ENCODE peak calls at places on chromosomes 5 and 9, in seven cellular contexts. U, F, W, G, R, O and P are unnamed samples.
A peak's percentile ranks its signal among the peaks of the same experiment; 100 is the strongest.

GRCh38 chr5:9316733-9317132 is 229.1 kb downstream of the SEMA5A start:
- DNase-seq in G (no peak), W (no peak), F (no peak), O (no peak), U (no peak), R (peak; percentile 75), P (no peak)

GRCh38 chr9:122807271-122807900 is 7.5 kb downstream of the OR1K1 start:
- DNase-seq in R (no peak), F (no peak), G (peak; percentile 77), U (peak; percentile 64), W (no peak), O (no peak), P (no peak)

GRCh38 chr9:79962836-79963235 is 391.1 kb downstream of the TLE4 start:
- DNase-seq in F (no peak), G (no peak), R (no peak), U (no peak), W (no peak), O (no peak), P (no peak)

GRCh38 chr9:88198346-88198807 is 60.1 kb upstream of the SPATA31C2 start:
- DNase-seq in W (peak; percentile 17), U (peak; percentile 78), G (peak; percentile 81), F (no peak), R (peak; percentile 28), O (no peak), P (no peak)

GRCh38 chr9:20197976-20198685 is 409.3 kb upstream of the SLC24A2 start:
- DNase-seq in O (no peak), R (peak; percentile 65), G (peak; percentile 26), F (no peak), W (no peak), U (peak; percentile 20), P (peak; percentile 1)

GRCh38 chr5:82274343-82275266 is 3.5 kb downstream of the RPS23 start:
- DNase-seq in G (no peak), R (no peak), F (no peak), O (no peak), W (no peak), U (no peak), P (no peak)

GRCh38 chr5:128777052-128777451 is 188.2 kb upstream of the SLC27A6 start:
- DNase-seq in U (no peak), R (no peak), G (no peak), W (no peak), F (peak; percentile 7), O (no peak), P (no peak)

GRCh38 chr5:109929371-109929770 is 239.6 kb downstream of the MAN2A1 start:
- DNase-seq in R (no peak), U (no peak), F (no peak), W (no peak), G (no peak), O (no peak), P (no peak)

GRCh38 chr5:6804766-6805165 is 91.5 kb downstream of the TENT4A start:
- DNase-seq in F (no peak), G (peak; percentile 63), W (no peak), U (peak; percentile 63), R (no peak), O (no peak), P (no peak)

DNA sequence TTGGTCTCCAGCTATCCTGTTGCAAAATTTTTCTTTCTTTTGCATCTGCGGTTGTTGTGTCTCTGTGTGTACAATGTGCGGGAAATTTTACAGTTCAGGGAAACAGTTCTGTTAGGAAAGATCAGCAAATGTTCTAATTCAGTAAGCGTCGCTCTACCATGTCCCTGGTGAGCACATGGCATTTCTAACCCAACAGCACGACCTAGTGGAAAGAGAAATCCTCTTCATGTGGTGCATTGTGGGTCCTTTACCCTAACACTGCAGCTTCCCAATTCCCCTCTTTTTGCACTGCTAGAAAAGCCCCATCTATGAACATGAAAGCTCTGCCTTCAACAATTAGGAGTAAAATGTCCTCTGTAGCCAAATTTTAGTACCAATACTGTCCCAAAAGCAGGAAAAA is 974.2 kb upstream of the CDH9 start:
- DNase-seq in R (no peak), O (no peak), G (peak; percentile 0), W (no peak), U (no peak), F (no peak), P (no peak)
- H3K4me2 ChIP-seq in R (no peak overlapping the region), O (no peak overlapping the region), G (no peak overlapping the region), W (no peak overlapping the region), U (no peak overlapping the region), F (no peak overlapping the region), P (no peak overlapping the region)

GRCh38 chr9:77563205-77563604 is 84.9 kb downstream of the GNA14 start:
- DNase-seq in W (no peak), G (no peak), U (no peak), F (no peak), O (no peak), R (no peak), P (no peak)

GRCh38 chr9:77561321-77562020 is 86.7 kb downstream of the GNA14 start:
- DNase-seq in U (no peak), G (no peak), F (no peak), O (no peak), W (no peak), R (no peak), P (no peak)

GRCh38 chr9:77556396-77556795 is 91.7 kb downstream of the GNA14 start:
- DNase-seq in O (no peak), W (no peak), G (peak; percentile 15), F (no peak), U (peak; percentile 40), R (no peak), P (no peak)

DNA sequence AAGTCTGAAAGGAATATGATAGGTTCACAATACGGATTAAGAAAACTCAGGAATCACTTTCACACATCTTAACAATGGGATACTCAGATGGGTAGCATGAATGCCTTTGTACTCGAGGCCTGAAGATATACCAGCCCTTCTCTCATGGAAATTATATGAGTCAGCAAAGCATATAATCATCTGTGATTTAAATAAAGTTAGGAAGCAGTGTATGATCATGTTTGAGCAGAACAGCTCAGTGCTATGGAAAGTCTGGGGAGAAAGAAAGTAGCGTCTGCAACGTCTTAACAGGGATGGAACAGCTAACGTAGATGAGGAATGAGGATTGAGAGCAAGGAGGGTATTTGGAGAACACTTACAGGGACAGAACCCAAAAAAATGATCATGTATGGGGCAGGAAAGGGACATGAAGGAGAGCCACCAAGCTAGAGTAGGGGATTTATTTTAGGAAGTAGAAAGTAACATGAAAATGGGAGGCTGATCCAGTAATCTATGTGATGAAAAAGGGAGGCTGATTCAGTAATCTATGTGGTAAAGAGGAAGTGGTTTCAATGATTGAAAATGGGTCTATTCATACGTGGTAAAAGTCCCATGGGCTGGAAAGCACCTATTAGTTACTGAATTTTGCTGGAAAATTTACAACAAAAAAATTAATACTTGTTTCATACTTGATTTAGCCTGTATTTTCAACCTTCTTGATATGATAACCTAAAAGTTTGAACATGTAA is 85.9 kb downstream of the GNA14 start:
- DNase-seq in R (no peak), F (no peak), G (no peak), U (no peak), O (no peak), W (no peak), P (no peak)
- H3K4me2 ChIP-seq in R (no peak overlapping the region), F (no peak overlapping the region), G (no peak overlapping the region), U (no peak overlapping the region), O (no peak overlapping the region), W (no peak overlapping the region), P (no peak overlapping the region)

GRCh38 chr5:111735829-111736228 is 21.2 kb downstream of the NREP start:
- DNase-seq in U (peak; percentile 98), F (no peak), O (no peak), W (no peak), R (peak; percentile 83), G (peak; percentile 98), P (no peak)

GRCh38 chr5:111739423-111739822 is 17.6 kb downstream of the NREP start:
- DNase-seq in W (no peak), R (no peak), F (no peak), U (no peak), G (no peak), O (no peak), P (no peak)

GRCh38 chr5:111734597-111734996 is 22.4 kb downstream of the NREP start:
- DNase-seq in G (no peak), U (no peak), O (no peak), R (no peak), W (no peak), F (no peak), P (no peak)

GRCh38 chr5:111738118-111738517 is 18.9 kb downstream of the NREP start:
- DNase-seq in G (no peak), U (peak; percentile 80), F (no peak), W (no peak), R (peak; percentile 27), O (no peak), P (no peak)

DNA sequence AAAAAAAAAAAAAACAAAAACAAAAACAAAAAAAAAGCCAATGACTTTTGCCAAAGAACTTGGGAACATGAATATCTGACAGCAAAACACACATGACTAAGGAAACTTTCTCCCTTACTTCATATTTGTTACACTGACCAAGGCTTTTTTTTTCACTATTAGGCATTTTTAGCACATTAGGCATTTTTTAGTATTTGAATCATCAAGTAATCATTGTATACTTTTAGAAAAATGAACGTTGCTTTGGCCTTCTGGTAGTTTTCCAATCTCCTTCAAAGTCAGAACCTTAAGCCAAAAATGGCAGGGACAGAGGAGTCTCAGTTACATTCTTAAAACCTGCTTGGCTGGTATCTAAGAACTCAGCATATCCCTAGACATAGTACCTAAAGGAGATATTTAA is 19.3 kb downstream of the NREP start:
- DNase-seq in F (no peak), G (peak; percentile 80), O (no peak), W (no peak), R (peak; percentile 60), U (peak; percentile 86), P (no peak)
- H3K4me2 ChIP-seq in F (no peak overlapping the region), G (peak overlapping the region; percentile 99), O (no peak overlapping the region), W (no peak overlapping the region), R (peak overlapping the region; percentile 33), U (no peak overlapping the region), P (no peak overlapping the region)

GRCh38 chr9:4674783-4675182 is 4.6 kb upstream of the CDC37L1 start:
- DNase-seq in W (no peak), G (peak; percentile 93), F (no peak), O (no peak), U (peak; percentile 87), R (peak; percentile 71), P (no peak)
- H3K4me2 ChIP-seq in W (peak overlapping the region; percentile 64), G (peak overlapping the region; percentile 29), F (no peak overlapping the region), O (no peak overlapping the region), U (no peak overlapping the region), R (no peak overlapping the region), P (peak overlapping the region; percentile 17)

DNA sequence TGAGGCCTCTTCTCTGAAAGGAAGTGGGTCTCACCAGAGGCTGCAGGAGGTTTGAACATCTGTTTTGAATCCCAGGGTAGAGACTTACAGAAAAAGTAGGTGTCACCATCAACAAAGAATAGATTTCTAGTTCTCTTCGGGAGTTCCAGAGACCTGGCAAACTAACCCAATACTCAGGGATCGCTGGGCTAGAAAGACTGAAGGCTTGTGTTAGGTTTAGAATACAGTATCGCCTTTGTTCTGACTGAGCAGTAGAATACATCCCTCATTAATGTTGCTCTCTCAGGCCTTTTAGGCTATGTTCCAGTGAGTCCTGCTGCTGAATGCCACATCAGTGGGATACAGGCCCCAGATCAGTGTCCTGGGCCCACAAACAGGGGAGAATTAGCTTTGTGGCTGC is 27.2 kb downstream of the RUSC2 start:
- DNase-seq in R (no peak), F (no peak), U (peak; percentile 53), G (peak; percentile 47), O (no peak), W (no peak), P (no peak)
- H3K4me2 ChIP-seq in R (peak overlapping the region; percentile 58), F (no peak overlapping the region), U (peak overlapping the region; percentile 75), G (peak overlapping the region; percentile 82), O (peak overlapping the region; percentile 70), W (peak overlapping the region; percentile 70), P (peak overlapping the region; percentile 1)